ENCODE peak calls at places on chromosomes 16 and 17, in five cellular contexts. S, W, U, D and Z are unnamed samples.

GRCh38 chr16:2026461-2027023 is at the start of gene NHERF2:
- DNase-seq in S (no peak), W (peak), U (no peak), D (no peak), Z (no peak)

GRCh38 chr16:56675685-56676210 is 6.1 kb downstream of the MT1H start:
- DNase-seq in S (no peak), W (no peak), U (no peak), D (no peak), Z (no peak)

GRCh38 chr17:63675607-63676539 is 24.1 kb downstream of the LIMD2 start:
- DNase-seq in S (peak), W (peak), U (no peak), D (no peak), Z (peak)

GRCh38 chr16:20364051-20364450 is 11.5 kb upstream of the UMOD start:
- DNase-seq in S (no peak), W (no peak), U (no peak), D (no peak), Z (no peak)

GRCh38 chr16:35144212-35144932 is 1685.0 kb downstream of the TP53TG3F start:
- DNase-seq in S (no peak), W (no peak), U (no peak), D (no peak), Z (no peak)

GRCh38 chr17:4230142-4230541 is 33.6 kb downstream of the ANKFY1 start:
- DNase-seq in S (peak), W (no peak), U (no peak), D (no peak), Z (peak)

GRCh38 chr17:13353590-13353989 is 248.1 kb downstream of the HS3ST3A1 start:
- DNase-seq in S (no peak), W (no peak), U (no peak), D (no peak), Z (no peak)

GRCh38 chr16:8866118-8866883 is 2.5 kb downstream of the CARHSP1 start:
- DNase-seq in S (no peak), W (peak), U (peak), D (no peak), Z (no peak)

GRCh38 chr17:61349350-61349749 is 50.3 kb upstream of the TBX2 start:
- DNase-seq in S (no peak), W (no peak), U (no peak), D (no peak), Z (no peak)

GRCh38 chr16:55471448-55472097 is 7.4 kb upstream of the MMP2 start:
- DNase-seq in S (peak), W (no peak), U (no peak), D (no peak), Z (peak)

GRCh38 chr17:73723317-73723716 is 79.1 kb upstream of the SDK2 start:
- DNase-seq in S (no peak), W (no peak), U (no peak), D (no peak), Z (no peak)

GRCh38 chr16:84460406-84461028 is 43.9 kb downstream of the MEAK7 start:
- DNase-seq in S (no peak), W (no peak), U (no peak), D (no peak), Z (no peak)

GRCh38 chr17:27329146-27329805 is 35.4 kb downstream of the WSB1 start:
- DNase-seq in S (no peak), W (no peak), U (no peak), D (no peak), Z (no peak)

GRCh38 chr17:75764711-75765421 is at the start of gene GALK1:
- DNase-seq in S (no peak), W (peak), U (no peak), D (no peak), Z (peak)

GRCh38 chr16:1048442-1049112 is 24.0 kb upstream of the SSTR5 start:
- DNase-seq in S (no peak), W (peak), U (peak), D (no peak), Z (peak)

GRCh38 chr17:66255527-66255971 is 26.3 kb upstream of the APOH start:
- DNase-seq in S (no peak), W (no peak), U (no peak), D (no peak), Z (no peak)

GRCh38 chr17:32516450-32516849 is 29.7 kb downstream of the CDK5R1 start:
- DNase-seq in S (no peak), W (no peak), U (no peak), D (no peak), Z (no peak)

GRCh38 chr17:32484041-32484461 is 2.7 kb upstream of the CDK5R1 start:
- DNase-seq in S (no peak), W (no peak), U (no peak), D (no peak), Z (no peak)

GRCh38 chr17:65532491-65532890 is 29.0 kb downstream of the AXIN2 start:
- DNase-seq in S (no peak), W (no peak), U (no peak), D (no peak), Z (no peak)

GRCh38 chr16:89345663-89346150 is 128.2 kb downstream of the ZNF778 start:
- DNase-seq in S (no peak), W (no peak), U (no peak), D (no peak), Z (no peak)

GRCh38 chr16:89344846-89345577 is 127.5 kb downstream of the ZNF778 start:
- DNase-seq in S (no peak), W (no peak), U (no peak), D (no peak), Z (no peak)

GRCh38 chr16:89341697-89342694 is 124.5 kb downstream of the ZNF778 start:
- DNase-seq in S (no peak), W (no peak), U (no peak), D (no peak), Z (no peak)

GRCh38 chr16:89344314-89344828 is 126.9 kb downstream of the ZNF778 start:
- DNase-seq in S (no peak), W (no peak), U (no peak), D (no peak), Z (no peak)

DNA sequence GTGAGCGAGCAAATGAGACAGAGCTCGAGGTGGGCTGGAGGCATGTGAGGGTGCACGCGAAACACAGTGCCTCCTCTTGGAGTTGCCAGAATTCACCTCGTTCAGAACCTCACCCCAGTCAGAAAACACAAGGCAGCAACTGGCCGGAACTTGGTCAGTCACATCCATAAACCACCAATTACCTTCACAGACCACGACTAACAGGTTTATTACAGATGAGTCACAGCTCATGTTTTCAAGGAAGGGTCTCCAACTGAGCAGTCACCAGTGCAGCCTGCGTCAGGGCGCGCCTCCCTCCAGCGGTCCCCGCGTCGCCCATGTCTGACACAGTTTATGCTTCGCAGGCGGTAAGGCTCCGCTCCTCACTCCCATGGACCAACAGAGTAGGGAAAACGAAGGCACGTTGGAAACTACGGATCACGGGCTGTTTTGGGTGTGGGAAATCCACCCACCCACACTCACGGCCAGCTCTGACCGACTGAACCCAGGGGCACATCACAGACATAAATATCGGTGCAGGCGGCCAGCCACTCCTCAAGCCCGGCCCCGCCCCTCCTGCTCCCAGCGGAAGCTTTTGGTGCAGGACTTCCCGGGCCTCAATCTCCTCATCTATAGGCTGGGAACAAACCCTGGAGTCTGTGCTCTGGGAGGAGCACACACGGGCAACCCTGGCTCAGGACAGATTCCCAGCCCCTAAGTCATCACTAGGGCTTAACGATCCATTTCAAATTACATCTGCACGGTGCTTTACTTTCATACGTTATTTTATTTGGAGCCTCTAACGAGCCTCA is 126.2 kb downstream of the ZNF778 start:
- DNase-seq in S (peak), W (no peak), U (no peak), D (no peak), Z (no peak)
- TF ChIP-seq POLR2A in S (no peak), W (no peak), U (no peak), D (no peak), Z (no peak)

GRCh38 chr17:19938736-19939135 is 38.9 kb downstream of the AKAP10 start:
- DNase-seq in S (no peak), W (no peak), U (no peak), D (no peak), Z (no peak)
- TF ChIP-seq EZH2 in S (no peak), W (no peak), U (no peak), D (no peak), Z (no peak)

GRCh38 chr17:55750750-55751641 is at the start of gene PCTP:
- DNase-seq in S (peak), W (peak), U (peak), D (peak), Z (peak)
- TF ChIP-seq POLR2A in S (no peak), W (peak), U (peak), D (peak), Z (peak)

GRCh38 chr16:88065747-88066142 is 114.5 kb downstream of the BANP start:
- DNase-seq in S (no peak), W (no peak), U (no peak), D (no peak), Z (no peak)

GRCh38 chr16:88067530-88068411 is 116.5 kb downstream of the BANP start:
- DNase-seq in S (no peak), W (no peak), U (no peak), D (no peak), Z (no peak)

GRCh38 chr16:88064889-88065746 is 113.9 kb downstream of the BANP start:
- DNase-seq in S (no peak), W (no peak), U (no peak), D (no peak), Z (no peak)

GRCh38 chr16:88066680-88067529 is 115.7 kb downstream of the BANP start:
- DNase-seq in S (no peak), W (no peak), U (no peak), D (no peak), Z (no peak)

GRCh38 chr16:88066234-88066633 is 115.0 kb downstream of the BANP start:
- DNase-seq in S (no peak), W (no peak), U (no peak), D (no peak), Z (no peak)
- TF ChIP-seq EZH2 in S (no peak), W (no peak), U (no peak), D (no peak), Z (no peak)